ENCODE peak calls at places on chromosomes 11 and 22, in six cellular contexts. M is H1, N is IMR-90, Q is neuronal stem cell, I is mesenchymal stem cell, U is H9. C is an unnamed sample.

GRCh38 chr11:131776211-131776610 is 405.8 kb downstream of the NTM start:
- DNase-seq in Q (no peak), M (no peak), U (no peak), I (no peak), N (no peak), C (no peak)

GRCh38 chr11:115500547-115501503 is 3.4 kb downstream of the CADM1 start:
- DNase-seq in Q (peak; percentile 3), U (no peak), M (no peak), N (no peak), I (no peak), C (peak; percentile 31)

GRCh38 chr11:94400839-94401772 is at the start of gene GPR83:
- DNase-seq in N (peak; percentile 12), I (peak; percentile 15), M (peak; percentile 59), Q (peak; percentile 49), U (peak; percentile 64), C (peak; percentile 82)

GRCh38 chr11:104151404-104152204 is 12.3 kb downstream of the PDGFD start:
- DNase-seq in M (no peak), I (peak; percentile 17), Q (no peak), U (no peak), N (no peak), C (no peak)

GRCh38 chr11:64960719-64961118 is 11.2 kb downstream of the MAJIN start:
- DNase-seq in I (no peak), N (no peak), U (no peak), M (no peak), Q (no peak), C (no peak)

GRCh38 chr11:104142701-104143100 is 21.2 kb downstream of the PDGFD start:
- DNase-seq in N (no peak), M (no peak), I (no peak), Q (no peak), U (no peak), C (no peak)

GRCh38 chr11:109806205-109806604 is 287.0 kb upstream of the ZC3H12C start:
- DNase-seq in M (no peak), U (no peak), I (no peak), Q (no peak), N (no peak), C (no peak)

GRCh38 chr11:67520856-67521824 is 2.1 kb downstream of the CABP2 start:
- DNase-seq in U (no peak), M (no peak), I (no peak), Q (no peak), N (no peak), C (no peak)

GRCh38 chr22:20244744-20245576 is 23.2 kb downstream of the RTN4R start:
- DNase-seq in M (no peak), U (no peak), I (no peak), Q (no peak), N (no peak), C (no peak)

GRCh38 chr22:37848587-37849088 is 581 bp upstream of the EIF3L start:
- DNase-seq in U (no peak), Q (no peak), N (peak; percentile 16), I (peak; percentile 39), M (no peak), C (peak; percentile 47)

GRCh38 chr11:66363805-66364535 is 7.6 kb downstream of the SLC29A2 start:
- DNase-seq in Q (no peak), I (no peak), U (peak; percentile 94), M (peak; percentile 99), N (no peak), C (peak; percentile 88)

GRCh38 chr11:35173620-35174278 is 34.8 kb downstream of the CD44 start:
- DNase-seq in I (no peak), Q (no peak), N (no peak), U (no peak), M (no peak), C (no peak)

GRCh38 chr11:59172345-59173079 is 580 bp downstream of the DTX4 start:
- DNase-seq in I (no peak), N (no peak), Q (no peak), M (peak; percentile 72), U (peak; percentile 66), C (peak; percentile 50)

GRCh38 chr11:104907521-104908185 is 9.4 kb upstream of the CASP12 start:
- DNase-seq in U (no peak), Q (no peak), I (no peak), M (no peak), N (peak; percentile 94), C (no peak)

GRCh38 chr11:6618117-6619020 is 853 bp downstream of the TPP1 start:
- DNase-seq in Q (no peak), U (no peak), M (no peak), N (peak; percentile 90), I (peak; percentile 97), C (peak; percentile 67)

GRCh38 chr11:31641477-31642062 is 132.0 kb downstream of the ELP4 start:
- DNase-seq in Q (peak; percentile 38), U (peak; percentile 49), N (peak; percentile 36), I (peak; percentile 35), M (peak; percentile 59), C (peak; percentile 64)

GRCh38 chr11:66835762-66836405 is 7.4 kb upstream of the RCE1 start:
- DNase-seq in N (peak; percentile 65), I (peak; percentile 51), U (no peak), Q (no peak), M (no peak), C (no peak)

GRCh38 chr11:115103921-115104320 is 400.3 kb downstream of the CADM1 start:
- DNase-seq in M (no peak), Q (no peak), I (no peak), U (no peak), N (no peak), C (no peak)

GRCh38 chr11:20097319-20098221 is 62.7 kb downstream of the DBX1 start:
- DNase-seq in N (peak; percentile 93), I (peak; percentile 63), Q (no peak), M (no peak), U (no peak), C (no peak)

GRCh38 chr11:29750392-29750791 is 266.4 kb downstream of the KCNA4 start:
- DNase-seq in M (no peak), Q (no peak), U (no peak), I (no peak), N (no peak), C (no peak)

GRCh38 chr11:30855383-30856006 is 269.3 kb upstream of the MPPED2 start:
- DNase-seq in Q (no peak), N (peak; percentile 29), M (no peak), U (no peak), I (peak; percentile 11), C (no peak)

GRCh38 chr22:30423296-30423958 is 2.1 kb upstream of the MTFP1 start:
- DNase-seq in Q (no peak), U (no peak), M (no peak), I (no peak), N (no peak), C (no peak)

GRCh38 chr11:71247551-71248250 is 4.7 kb downstream of the SHANK2 start:
- DNase-seq in N (no peak), U (peak; percentile 74), I (peak; percentile 26), Q (no peak), M (no peak), C (peak; percentile 82)

GRCh38 chr11:78642979-78643675 is 68.5 kb upstream of the NARS2 start:
- DNase-seq in M (no peak), N (no peak), I (no peak), Q (no peak), U (no peak), C (no peak)

GRCh38 chr11:117497206-117497951 is 169.7 kb downstream of the CEP164 start:
- DNase-seq in Q (no peak), I (no peak), M (no peak), N (no peak), U (no peak), C (no peak)

GRCh38 chr11:59615132-59615636 is 390 bp downstream of the OSBP start:
- DNase-seq in I (peak; percentile 21), Q (no peak), N (no peak), M (peak; percentile 62), U (peak; percentile 39), C (peak; percentile 51)

GRCh38 chr11:11817957-11818356 is 23.8 kb upstream of the USP47 start:
- DNase-seq in M (no peak), Q (no peak), I (no peak), U (no peak), N (no peak), C (no peak)

GRCh38 chr11:31655483-31655882 is 145.9 kb downstream of the ELP4 start:
- DNase-seq in N (peak; percentile 85), U (no peak), I (peak; percentile 41), Q (no peak), M (no peak), C (peak; percentile 29)

GRCh38 chr11:24687748-24688147 is 190.9 kb downstream of the LUZP2 start:
- DNase-seq in Q (no peak), I (no peak), M (no peak), U (no peak), N (no peak), C (no peak)

GRCh38 chr11:47904048-47904447 is 55.9 kb upstream of the NUP160 start:
- DNase-seq in I (peak; percentile 62), N (peak; percentile 64), Q (no peak), U (no peak), M (no peak), C (no peak)

GRCh38 chr22:24097961-24098391 is 83.3 kb upstream of the SUSD2 start:
- DNase-seq in U (no peak), I (no peak), N (no peak), M (no peak), Q (no peak), C (no peak)

GRCh38 chr22:37546436-37547248 is 13.6 kb upstream of the CDC42EP1 start:
- DNase-seq in N (peak; percentile 68), I (peak; percentile 99), Q (no peak), U (peak; percentile 85), M (no peak), C (peak; percentile 92)

GRCh38 chr11:77959434-77959833 is 35.0 kb downstream of the INTS4 start:
- DNase-seq in M (no peak), Q (no peak), N (peak; percentile 61), I (peak; percentile 25), U (no peak), C (no peak)

GRCh38 chr22:50696251-50696798 is 23.7 kb downstream of the SHANK3 start:
- DNase-seq in U (no peak), I (no peak), M (no peak), Q (no peak), N (no peak), C (no peak)
- H2BK15ac ChIP-seq in U (no peak overlapping the region), I (no peak overlapping the region), M (no peak overlapping the region), Q (no peak overlapping the region), N (no peak overlapping the region), C (no peak overlapping the region)

GRCh38 chr22:26453195-26453594 is 24.1 kb downstream of the ASPHD2 start:
- DNase-seq in M (no peak), Q (no peak), N (no peak), U (no peak), I (no peak), C (no peak)
- H2BK15ac ChIP-seq in M (no peak overlapping the region), Q (no peak overlapping the region), N (no peak overlapping the region), U (no peak overlapping the region), I (no peak overlapping the region), C (no peak overlapping the region)

DNA sequence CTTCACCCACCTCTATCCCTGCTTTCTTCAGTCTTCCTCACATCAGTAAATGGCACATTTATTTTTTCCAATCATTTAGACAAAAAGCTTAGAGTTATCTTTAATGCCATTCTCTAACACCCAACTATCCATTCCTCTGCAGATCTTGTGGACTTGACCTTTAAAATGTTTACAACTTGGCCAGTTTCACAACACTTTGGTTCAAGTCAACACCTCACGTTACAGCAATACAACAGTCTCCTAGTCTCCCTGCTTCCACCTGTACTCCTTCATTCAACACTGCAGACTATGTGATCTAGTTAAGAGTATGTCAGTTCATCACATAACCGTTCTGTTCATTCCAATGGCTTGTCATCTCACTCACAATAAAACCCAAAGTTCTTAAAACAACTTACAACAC is 305.2 kb downstream of the SWAP70 start:
- DNase-seq in I (no peak), M (no peak), Q (no peak), U (no peak), N (no peak), C (no peak)
- H2BK15ac ChIP-seq in I (no peak overlapping the region), M (no peak overlapping the region), Q (no peak overlapping the region), U (no peak overlapping the region), N (peak overlapping the region; percentile 2), C (peak overlapping the region; percentile 2)

GRCh38 chr11:57434640-57435546 is 8.0 kb upstream of the SLC43A3 start:
- DNase-seq in U (no peak), M (no peak), N (peak; percentile 97), Q (no peak), I (peak; percentile 98), C (no peak)
- H2BK15ac ChIP-seq in U (no peak overlapping the region), M (no peak overlapping the region), N (peak overlapping the region; percentile 17), Q (no peak overlapping the region), I (peak overlapping the region; percentile 74), C (no peak overlapping the region)

C was measured in mesendoderm.